ENCODE peak calls at places on chromosomes 6 and 20, in ten cellular contexts. One of them, this sample, is unnamed.

GRCh38 chr6:137811121-137811911 is 55.7 kb upstream of the TNFAIP3 start:
- DNase-seq in fibroblast of pulmonary artery: peak
- DNase-seq in GM13976: peak
- DNase-seq in dermis microvascular lymphatic vessel endothelial cell: peak
- DNase-seq in K562: peak
- DNase-seq in naive thymus-derived CD8-positive, alpha-beta T cell: peak
- DNase-seq in GM10248: peak
- DNase-seq in heart left ventricle: peak
- DNase-seq in erythroblast: peak
- DNase-seq in uterus: peak
- DNase-seq in this sample: no peak

GRCh38 chr6:44740566-44741120 is 353.1 kb downstream of the CDC5L start:
- DNase-seq in GM10248: no peak
- DNase-seq in heart left ventricle: no peak
- DNase-seq in uterus: no peak
- DNase-seq in fibroblast of pulmonary artery: no peak
- DNase-seq in naive thymus-derived CD8-positive, alpha-beta T cell: no peak
- DNase-seq in erythroblast: no peak
- DNase-seq in GM13976: no peak
- DNase-seq in dermis microvascular lymphatic vessel endothelial cell: no peak
- DNase-seq in K562: no peak
- DNase-seq in this sample: no peak

GRCh38 chr20:61935926-61936700 is 129.6 kb downstream of the TAF4 start:
- DNase-seq in uterus: no peak
- DNase-seq in GM10248: no peak
- DNase-seq in erythroblast: no peak
- DNase-seq in K562: no peak
- DNase-seq in GM13976: no peak
- DNase-seq in fibroblast of pulmonary artery: no peak
- DNase-seq in naive thymus-derived CD8-positive, alpha-beta T cell: no peak
- DNase-seq in heart left ventricle: no peak
- DNase-seq in dermis microvascular lymphatic vessel endothelial cell: no peak
- DNase-seq in this sample: no peak

GRCh38 chr6:153511896-153512496 is 380.9 kb upstream of the RGS17 start:
- DNase-seq in uterus: no peak
- DNase-seq in naive thymus-derived CD8-positive, alpha-beta T cell: no peak
- DNase-seq in GM10248: peak
- DNase-seq in GM13976: peak
- DNase-seq in fibroblast of pulmonary artery: peak
- DNase-seq in dermis microvascular lymphatic vessel endothelial cell: peak
- DNase-seq in erythroblast: peak
- DNase-seq in heart left ventricle: no peak
- DNase-seq in K562: peak
- DNase-seq in this sample: peak

GRCh38 chr6:132401120-132401940 is at the start of gene MOXD1:
- DNase-seq in fibroblast of pulmonary artery: peak
- DNase-seq in dermis microvascular lymphatic vessel endothelial cell: no peak
- DNase-seq in GM13976: peak
- DNase-seq in GM10248: peak
- DNase-seq in naive thymus-derived CD8-positive, alpha-beta T cell: no peak
- DNase-seq in heart left ventricle: peak
- DNase-seq in K562: peak
- DNase-seq in uterus: peak
- DNase-seq in erythroblast: peak
- DNase-seq in this sample: no peak

GRCh38 chr6:100999034-100999597 is 118.0 kb upstream of the ASCC3 start:
- DNase-seq in erythroblast: no peak
- DNase-seq in naive thymus-derived CD8-positive, alpha-beta T cell: no peak
- DNase-seq in dermis microvascular lymphatic vessel endothelial cell: no peak
- DNase-seq in heart left ventricle: no peak
- DNase-seq in K562: no peak
- DNase-seq in GM13976: no peak
- DNase-seq in GM10248: no peak
- DNase-seq in uterus: no peak
- DNase-seq in fibroblast of pulmonary artery: no peak
- DNase-seq in this sample: no peak

GRCh38 chr20:10179574-10180298 is 38.9 kb upstream of the SNAP25 start:
- DNase-seq in dermis microvascular lymphatic vessel endothelial cell: no peak
- DNase-seq in GM10248: no peak
- DNase-seq in erythroblast: no peak
- DNase-seq in K562: no peak
- DNase-seq in fibroblast of pulmonary artery: peak
- DNase-seq in uterus: no peak
- DNase-seq in heart left ventricle: no peak
- DNase-seq in naive thymus-derived CD8-positive, alpha-beta T cell: no peak
- DNase-seq in GM13976: no peak
- DNase-seq in this sample: no peak

GRCh38 chr6:27295301-27296079 is 16.6 kb downstream of the POM121L2 start:
- DNase-seq in fibroblast of pulmonary artery: peak
- DNase-seq in GM13976: no peak
- DNase-seq in heart left ventricle: no peak
- DNase-seq in erythroblast: peak
- DNase-seq in uterus: no peak
- DNase-seq in naive thymus-derived CD8-positive, alpha-beta T cell: no peak
- DNase-seq in K562: peak
- DNase-seq in dermis microvascular lymphatic vessel endothelial cell: no peak
- DNase-seq in GM10248: no peak
- DNase-seq in this sample: no peak

GRCh38 chr6:52361347-52361944 is 505 bp upstream of the PAQR8 start:
- DNase-seq in fibroblast of pulmonary artery: no peak
- DNase-seq in GM10248: peak
- DNase-seq in K562: peak
- DNase-seq in GM13976: peak
- DNase-seq in uterus: peak
- DNase-seq in erythroblast: peak
- DNase-seq in dermis microvascular lymphatic vessel endothelial cell: no peak
- DNase-seq in heart left ventricle: no peak
- DNase-seq in naive thymus-derived CD8-positive, alpha-beta T cell: no peak
- DNase-seq in this sample: no peak

GRCh38 chr20:32622585-32623468 is 37.7 kb upstream of the NOL4L start:
- DNase-seq in erythroblast: no peak
- DNase-seq in uterus: no peak
- DNase-seq in GM10248: no peak
- DNase-seq in heart left ventricle: no peak
- DNase-seq in GM13976: no peak
- DNase-seq in K562: no peak
- DNase-seq in fibroblast of pulmonary artery: no peak
- DNase-seq in naive thymus-derived CD8-positive, alpha-beta T cell: no peak
- DNase-seq in dermis microvascular lymphatic vessel endothelial cell: no peak
- DNase-seq in this sample: no peak

GRCh38 chr6:14748679-14749078 is 497.2 kb upstream of the JARID2 start:
- DNase-seq in K562: no peak
- DNase-seq in GM10248: no peak
- DNase-seq in fibroblast of pulmonary artery: no peak
- DNase-seq in uterus: no peak
- DNase-seq in dermis microvascular lymphatic vessel endothelial cell: no peak
- DNase-seq in heart left ventricle: no peak
- DNase-seq in naive thymus-derived CD8-positive, alpha-beta T cell: no peak
- DNase-seq in GM13976: peak
- DNase-seq in erythroblast: no peak
- DNase-seq in this sample: no peak

GRCh38 chr6:134229520-134229919 is 88.4 kb downstream of the SGK1 start:
- DNase-seq in erythroblast: no peak
- DNase-seq in heart left ventricle: no peak
- DNase-seq in uterus: no peak
- DNase-seq in GM10248: no peak
- DNase-seq in fibroblast of pulmonary artery: no peak
- DNase-seq in K562: no peak
- DNase-seq in GM13976: no peak
- DNase-seq in dermis microvascular lymphatic vessel endothelial cell: no peak
- DNase-seq in naive thymus-derived CD8-positive, alpha-beta T cell: no peak
- DNase-seq in this sample: no peak

GRCh38 chr20:1269850-1270249 is 3.8 kb downstream of the SNPH start:
- DNase-seq in GM13976: no peak
- DNase-seq in dermis microvascular lymphatic vessel endothelial cell: no peak
- DNase-seq in fibroblast of pulmonary artery: no peak
- DNase-seq in K562: no peak
- DNase-seq in GM10248: no peak
- DNase-seq in uterus: no peak
- DNase-seq in erythroblast: no peak
- DNase-seq in naive thymus-derived CD8-positive, alpha-beta T cell: no peak
- DNase-seq in heart left ventricle: no peak
- DNase-seq in this sample: no peak

GRCh38 chr6:41509596-41509995 is 36.6 kb upstream of the FOXP4 start:
- DNase-seq in K562: no peak
- DNase-seq in heart left ventricle: no peak
- DNase-seq in erythroblast: no peak
- DNase-seq in GM13976: no peak
- DNase-seq in fibroblast of pulmonary artery: no peak
- DNase-seq in dermis microvascular lymphatic vessel endothelial cell: no peak
- DNase-seq in uterus: no peak
- DNase-seq in naive thymus-derived CD8-positive, alpha-beta T cell: no peak
- DNase-seq in GM10248: no peak
- DNase-seq in this sample: no peak

GRCh38 chr20:48789185-48789668 is 38.6 kb downstream of the PREX1 start:
- DNase-seq in uterus: no peak
- DNase-seq in dermis microvascular lymphatic vessel endothelial cell: no peak
- DNase-seq in erythroblast: peak
- DNase-seq in GM10248: no peak
- DNase-seq in GM13976: peak
- DNase-seq in K562: peak
- DNase-seq in naive thymus-derived CD8-positive, alpha-beta T cell: no peak
- DNase-seq in fibroblast of pulmonary artery: no peak
- DNase-seq in heart left ventricle: no peak
- DNase-seq in this sample: no peak

GRCh38 chr6:131013495-131013894 is 49.5 kb downstream of the EPB41L2 start:
- DNase-seq in fibroblast of pulmonary artery: peak
- DNase-seq in erythroblast: no peak
- DNase-seq in naive thymus-derived CD8-positive, alpha-beta T cell: no peak
- DNase-seq in GM10248: no peak
- DNase-seq in K562: no peak
- DNase-seq in heart left ventricle: no peak
- DNase-seq in dermis microvascular lymphatic vessel endothelial cell: peak
- DNase-seq in GM13976: no peak
- DNase-seq in uterus: peak
- DNase-seq in this sample: no peak

GRCh38 chr20:44959082-44959895 is 908 bp downstream of the TOMM34 start:
- DNase-seq in dermis microvascular lymphatic vessel endothelial cell: no peak
- DNase-seq in naive thymus-derived CD8-positive, alpha-beta T cell: peak
- DNase-seq in heart left ventricle: no peak
- DNase-seq in GM10248: peak
- DNase-seq in K562: no peak
- DNase-seq in uterus: no peak
- DNase-seq in fibroblast of pulmonary artery: peak
- DNase-seq in erythroblast: peak
- DNase-seq in GM13976: peak
- DNase-seq in this sample: no peak

GRCh38 chr6:140867336-140867735 is 1265.4 kb upstream of the GJE1 start:
- DNase-seq in fibroblast of pulmonary artery: no peak
- DNase-seq in dermis microvascular lymphatic vessel endothelial cell: no peak
- DNase-seq in GM10248: no peak
- DNase-seq in naive thymus-derived CD8-positive, alpha-beta T cell: no peak
- DNase-seq in GM13976: no peak
- DNase-seq in erythroblast: no peak
- DNase-seq in uterus: no peak
- DNase-seq in K562: no peak
- DNase-seq in heart left ventricle: no peak
- DNase-seq in this sample: no peak

GRCh38 chr20:46967647-46968046 is 73.0 kb downstream of the EYA2 start:
- DNase-seq in naive thymus-derived CD8-positive, alpha-beta T cell: no peak
- DNase-seq in K562: no peak
- DNase-seq in fibroblast of pulmonary artery: no peak
- DNase-seq in GM10248: no peak
- DNase-seq in erythroblast: no peak
- DNase-seq in heart left ventricle: no peak
- DNase-seq in dermis microvascular lymphatic vessel endothelial cell: no peak
- DNase-seq in uterus: no peak
- DNase-seq in GM13976: no peak
- DNase-seq in this sample: no peak

GRCh38 chr6:3778701-3779573 is 27.4 kb upstream of the PXDC1 start:
- DNase-seq in GM13976: no peak
- DNase-seq in fibroblast of pulmonary artery: no peak
- DNase-seq in naive thymus-derived CD8-positive, alpha-beta T cell: no peak
- DNase-seq in dermis microvascular lymphatic vessel endothelial cell: no peak
- DNase-seq in heart left ventricle: no peak
- DNase-seq in GM10248: no peak
- DNase-seq in K562: no peak
- DNase-seq in erythroblast: no peak
- DNase-seq in uterus: no peak
- DNase-seq in this sample: no peak

GRCh38 chr6:15400572-15401004 is 154.7 kb downstream of the JARID2 start:
- DNase-seq in fibroblast of pulmonary artery: peak
- DNase-seq in naive thymus-derived CD8-positive, alpha-beta T cell: no peak
- DNase-seq in GM13976: peak
- DNase-seq in erythroblast: peak
- DNase-seq in uterus: peak
- DNase-seq in K562: peak
- DNase-seq in dermis microvascular lymphatic vessel endothelial cell: peak
- DNase-seq in heart left ventricle: peak
- DNase-seq in GM10248: peak
- DNase-seq in this sample: peak

GRCh38 chr6:139230421-139230840 is 61.4 kb downstream of the TXLNB start:
- DNase-seq in K562: no peak
- DNase-seq in naive thymus-derived CD8-positive, alpha-beta T cell: no peak
- DNase-seq in dermis microvascular lymphatic vessel endothelial cell: no peak
- DNase-seq in heart left ventricle: no peak
- DNase-seq in GM10248: no peak
- DNase-seq in uterus: no peak
- DNase-seq in GM13976: no peak
- DNase-seq in erythroblast: no peak
- DNase-seq in fibroblast of pulmonary artery: peak
- DNase-seq in this sample: no peak

GRCh38 chr20:6756961-6757595 is 10.4 kb upstream of the BMP2 start:
- DNase-seq in uterus: no peak
- DNase-seq in heart left ventricle: no peak
- DNase-seq in dermis microvascular lymphatic vessel endothelial cell: no peak
- DNase-seq in erythroblast: no peak
- DNase-seq in K562: no peak
- DNase-seq in GM10248: no peak
- DNase-seq in naive thymus-derived CD8-positive, alpha-beta T cell: no peak
- DNase-seq in fibroblast of pulmonary artery: no peak
- DNase-seq in GM13976: no peak
- DNase-seq in this sample: no peak

GRCh38 chr20:34042286-34042685 is 48.6 kb downstream of the RALY start:
- DNase-seq in K562: no peak
- DNase-seq in dermis microvascular lymphatic vessel endothelial cell: no peak
- DNase-seq in heart left ventricle: no peak
- DNase-seq in naive thymus-derived CD8-positive, alpha-beta T cell: no peak
- DNase-seq in GM13976: no peak
- DNase-seq in erythroblast: no peak
- DNase-seq in GM10248: no peak
- DNase-seq in fibroblast of pulmonary artery: no peak
- DNase-seq in uterus: no peak
- DNase-seq in this sample: no peak

GRCh38 chr20:38674178-38675133 is 49.8 kb upstream of the SLC32A1 start:
- DNase-seq in GM13976: peak
- DNase-seq in naive thymus-derived CD8-positive, alpha-beta T cell: peak
- DNase-seq in GM10248: peak
- DNase-seq in uterus: no peak
- DNase-seq in erythroblast: peak
- DNase-seq in dermis microvascular lymphatic vessel endothelial cell: peak
- DNase-seq in K562: peak
- DNase-seq in fibroblast of pulmonary artery: peak
- DNase-seq in heart left ventricle: no peak
- DNase-seq in this sample: no peak

GRCh38 chr6:39301606-39302005 is 12.6 kb downstream of the KCNK17 start:
- DNase-seq in heart left ventricle: no peak
- DNase-seq in erythroblast: no peak
- DNase-seq in naive thymus-derived CD8-positive, alpha-beta T cell: no peak
- DNase-seq in GM10248: no peak
- DNase-seq in uterus: no peak
- DNase-seq in fibroblast of pulmonary artery: peak
- DNase-seq in GM13976: no peak
- DNase-seq in dermis microvascular lymphatic vessel endothelial cell: no peak
- DNase-seq in K562: peak
- DNase-seq in this sample: no peak

GRCh38 chr6:3742426-3743344 is 8.8 kb downstream of the PXDC1 start:
- DNase-seq in erythroblast: peak
- DNase-seq in dermis microvascular lymphatic vessel endothelial cell: no peak
- DNase-seq in fibroblast of pulmonary artery: peak
- DNase-seq in uterus: peak
- DNase-seq in heart left ventricle: peak
- DNase-seq in GM13976: peak
- DNase-seq in GM10248: peak
- DNase-seq in K562: peak
- DNase-seq in naive thymus-derived CD8-positive, alpha-beta T cell: peak
- DNase-seq in this sample: peak

GRCh38 chr20:8621021-8621420 is 447.9 kb upstream of the PLCB4 start:
- DNase-seq in naive thymus-derived CD8-positive, alpha-beta T cell: no peak
- DNase-seq in GM10248: no peak
- DNase-seq in fibroblast of pulmonary artery: no peak
- DNase-seq in erythroblast: no peak
- DNase-seq in GM13976: no peak
- DNase-seq in heart left ventricle: no peak
- DNase-seq in uterus: no peak
- DNase-seq in K562: no peak
- DNase-seq in dermis microvascular lymphatic vessel endothelial cell: no peak
- DNase-seq in this sample: no peak